ENCODE peak calls at places on chromosomes 5 and 9, in seven cellular contexts. U is AG08396, N is Daoy, W is left cardiac atrium, F is progenitor cell of endocrine pancreas, E is fibroblast of mammary gland, J is NCI-H2081. B is an unnamed sample.

GRCh38 chr5:123422433-123423277 is 548 bp downstream of the CEP120 start:
- DNase-seq in U (peak), F (no peak), N (peak), J (peak), W (no peak), E (peak), B (peak)

GRCh38 chr9:83472764-83473163 is 65.4 kb downstream of the FRMD3 start:
- DNase-seq in N (no peak), U (no peak), W (no peak), F (no peak), E (no peak), J (no peak), B (no peak)

GRCh38 chr9:129138144-129138462 is 26.9 kb downstream of the PTPA start:
- DNase-seq in U (no peak), E (no peak), J (no peak), W (no peak), F (no peak), N (no peak), B (no peak)

GRCh38 chr9:137970686-137971476 is 93.3 kb downstream of the CACNA1B start:
- DNase-seq in W (no peak), F (no peak), N (no peak), J (no peak), U (no peak), E (no peak), B (no peak)

GRCh38 chr5:10601246-10602030 is 37.6 kb downstream of the ANKRD33B start:
- DNase-seq in F (no peak), N (peak), E (peak), J (peak), W (peak), U (peak), B (peak)

GRCh38 chr5:10201223-10201868 is 48.3 kb downstream of the ATPSCKMT start:
- DNase-seq in E (peak), F (no peak), W (no peak), U (no peak), J (no peak), N (no peak), B (no peak)

GRCh38 chr5:154312571-154312970 is 122.0 kb downstream of the GALNT10 start:
- DNase-seq in E (no peak), N (peak), W (no peak), U (peak), F (no peak), J (no peak), B (peak)

GRCh38 chr5:78050888-78051287 is 243.6 kb downstream of the AP3B1 start:
- DNase-seq in F (no peak), U (peak), W (no peak), N (no peak), E (no peak), J (peak), B (no peak)

GRCh38 chr5:113292535-113292934 is 142.3 kb downstream of the TSSK1B start:
- DNase-seq in N (no peak), F (no peak), W (no peak), U (no peak), J (no peak), E (no peak), B (no peak)

GRCh38 chr5:67515020-67515689 is 318.6 kb upstream of the CD180 start:
- DNase-seq in E (no peak), W (no peak), N (no peak), J (no peak), U (no peak), F (no peak), B (no peak)

GRCh38 chr5:41747291-41747690 is 122.9 kb downstream of the OXCT1 start:
- DNase-seq in F (no peak), J (no peak), W (no peak), U (no peak), N (peak), E (peak), B (no peak)

GRCh38 chr5:54470191-54470590 is 14.7 kb downstream of the HSPB3 start:
- DNase-seq in E (peak), N (no peak), J (no peak), W (no peak), F (no peak), U (no peak), B (peak)

GRCh38 chr5:36444582-36444999 is 142.9 kb upstream of the RANBP3L start:
- DNase-seq in F (no peak), J (no peak), U (peak), W (peak), E (peak), N (peak), B (peak)